ENCODE peak calls at places on chromosomes 1 and 21, in five cellular contexts. F, O, Q, I and N are unnamed samples.

GRCh38 chr1:41713557-41714327 is 205.0 kb downstream of the HIVEP3 start:
- DNase-seq in O (no peak), Q (no peak), F (peak), I (peak), N (no peak)

GRCh38 chr1:165467706-165468105 is 22.8 kb upstream of the RXRG start:
- DNase-seq in Q (no peak), O (no peak), F (no peak), I (no peak), N (no peak)

GRCh38 chr1:179034720-179035119 is 9.0 kb downstream of the FAM20B start:
- DNase-seq in F (no peak), Q (no peak), I (no peak), O (no peak), N (no peak)

GRCh38 chr1:201500670-201501120 is 6.2 kb downstream of the CSRP1 start:
- DNase-seq in F (no peak), O (no peak), Q (no peak), I (no peak), N (no peak)

GRCh38 chr1:203586495-203586894 is 40.1 kb upstream of the ATP2B4 start:
- DNase-seq in F (no peak), O (no peak), I (no peak), Q (no peak), N (no peak)

GRCh38 chr1:6316240-6317100 is 55.6 kb upstream of the GPR153 start:
- DNase-seq in O (no peak), Q (no peak), F (no peak), I (no peak), N (no peak)

GRCh38 chr1:112715264-112716053 is at the start of gene PPM1J:
- DNase-seq in I (peak), F (peak), O (peak), Q (peak), N (peak)

GRCh38 chr1:9437931-9438330 is 101.3 kb upstream of the SLC25A33 start:
- DNase-seq in O (no peak), F (no peak), I (no peak), Q (no peak), N (no peak)

GRCh38 chr1:113040041-113040440 is 33.0 kb upstream of the LRIG2 start:
- DNase-seq in I (no peak), F (peak), Q (no peak), O (peak), N (no peak)

DNA sequence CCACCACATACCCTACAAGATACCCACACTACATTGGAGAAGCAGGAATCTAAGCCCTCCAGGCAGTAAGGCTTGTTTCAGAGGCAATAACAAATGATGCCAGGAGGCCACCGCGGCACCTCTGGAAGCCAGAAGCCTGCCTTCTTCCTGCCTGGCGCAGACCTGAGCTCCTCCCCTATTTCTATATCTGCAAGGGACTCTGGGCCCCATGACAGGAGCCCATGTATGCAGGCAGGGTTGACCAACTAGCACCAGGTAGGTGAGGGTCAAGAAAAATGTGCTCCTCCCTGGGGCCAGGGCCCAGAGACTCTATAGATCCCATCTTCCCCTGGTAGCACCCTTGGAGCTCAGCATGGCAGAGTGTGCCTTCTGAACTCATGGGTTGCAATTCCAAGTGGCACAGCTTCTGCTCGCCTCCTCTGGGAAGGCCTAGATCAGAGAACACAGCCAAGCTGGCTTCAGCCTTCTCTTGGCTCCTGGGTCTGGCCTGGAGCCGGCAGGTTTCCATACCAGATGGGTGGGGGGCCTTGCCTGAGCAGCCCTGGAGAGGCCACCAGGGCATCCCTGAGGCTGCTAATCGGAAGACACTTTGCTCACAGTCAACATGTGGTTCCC is 85.1 kb downstream of the STUM start:
- DNase-seq in I (no peak), Q (no peak), F (no peak), O (no peak), N (no peak)
- TF ChIP-seq GABPA in I (no peak), Q (no peak), F (no peak), O (no peak), N (no peak)

GRCh38 chr1:81695741-81696140 is 105.0 kb upstream of the ADGRL2 start:
- DNase-seq in Q (no peak), F (no peak), I (no peak), O (no peak), N (no peak)
- H3K4me3 ChIP-seq in Q (no peak), F (no peak), I (no peak), O (no peak), N (no peak)

DNA sequence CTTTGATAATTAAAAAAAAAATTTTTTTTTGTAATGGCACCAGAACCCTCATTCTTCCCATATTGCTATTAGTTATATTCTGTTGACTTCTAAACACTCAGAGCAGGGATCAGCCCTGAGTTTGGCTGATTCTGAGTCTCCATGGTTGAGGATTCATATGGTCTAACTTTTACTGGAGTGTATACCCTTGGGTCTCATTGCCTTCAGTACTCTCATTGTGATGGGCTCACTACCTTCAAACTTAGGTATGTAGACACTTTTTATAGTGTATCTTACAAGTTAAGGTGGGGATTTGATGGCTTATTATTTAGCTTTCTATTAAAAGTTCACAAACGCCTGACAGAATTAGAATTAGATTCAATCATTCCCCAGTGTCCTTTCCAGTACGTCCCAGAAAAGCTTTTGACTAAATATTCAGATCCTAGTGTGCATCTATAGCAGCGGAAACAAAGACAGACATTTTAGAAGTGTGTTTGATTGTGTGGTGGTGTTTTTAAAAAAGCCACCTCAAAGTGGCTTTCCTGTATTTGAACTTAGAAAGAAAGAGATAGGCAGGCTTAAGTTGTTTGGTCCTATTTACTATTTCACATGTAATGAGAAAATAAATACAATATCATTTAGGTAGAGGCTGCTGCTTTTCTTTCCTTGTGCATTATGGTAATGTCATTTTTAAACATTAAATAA is 1.4 kb downstream of the MACF1 start:
- DNase-seq in F (no peak), Q (no peak), O (no peak), I (no peak), N (no peak)
- TF ChIP-seq GABPA in F (no peak), Q (no peak), O (no peak), I (no peak), N (no peak)

GRCh38 chr1:56506951-56507437 is 72.4 kb downstream of the PLPP3 start:
- DNase-seq in F (no peak), Q (peak), I (no peak), O (no peak), N (no peak)
- H3K4me3 ChIP-seq in F (no peak), Q (no peak), I (no peak), O (no peak), N (no peak)

DNA sequence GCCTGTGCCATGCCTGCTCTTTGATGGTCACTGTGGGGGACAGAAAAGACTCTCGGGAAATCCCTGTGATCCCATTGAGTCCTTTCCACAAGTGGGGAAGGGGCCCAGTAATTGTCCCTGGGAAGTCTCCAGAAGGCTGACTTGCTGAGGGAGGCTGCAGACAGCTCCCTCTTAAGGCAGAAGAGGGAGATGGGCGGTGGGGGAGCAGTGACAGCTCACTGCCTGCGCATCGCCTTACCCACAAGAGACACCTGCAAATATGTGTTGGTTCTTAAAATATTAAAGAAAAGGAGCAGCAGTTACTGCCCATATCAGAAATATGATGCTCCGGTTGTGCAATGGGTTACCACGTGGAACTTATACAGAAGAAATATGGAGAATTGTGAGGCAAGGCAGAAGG is 7.1 kb upstream of the CAMK1G start:
- DNase-seq in F (no peak), O (no peak), Q (no peak), I (peak), N (no peak)
- TF ChIP-seq GABPA in F (no peak), O (no peak), Q (no peak), I (no peak), N (no peak)

GRCh38 chr1:167631987-167632680 is 2.1 kb downstream of the RCSD1 start:
- DNase-seq in F (no peak), Q (no peak), I (no peak), O (peak), N (peak)
- H3K4me3 ChIP-seq in F (no peak), Q (no peak), I (no peak), O (peak), N (peak)

DNA sequence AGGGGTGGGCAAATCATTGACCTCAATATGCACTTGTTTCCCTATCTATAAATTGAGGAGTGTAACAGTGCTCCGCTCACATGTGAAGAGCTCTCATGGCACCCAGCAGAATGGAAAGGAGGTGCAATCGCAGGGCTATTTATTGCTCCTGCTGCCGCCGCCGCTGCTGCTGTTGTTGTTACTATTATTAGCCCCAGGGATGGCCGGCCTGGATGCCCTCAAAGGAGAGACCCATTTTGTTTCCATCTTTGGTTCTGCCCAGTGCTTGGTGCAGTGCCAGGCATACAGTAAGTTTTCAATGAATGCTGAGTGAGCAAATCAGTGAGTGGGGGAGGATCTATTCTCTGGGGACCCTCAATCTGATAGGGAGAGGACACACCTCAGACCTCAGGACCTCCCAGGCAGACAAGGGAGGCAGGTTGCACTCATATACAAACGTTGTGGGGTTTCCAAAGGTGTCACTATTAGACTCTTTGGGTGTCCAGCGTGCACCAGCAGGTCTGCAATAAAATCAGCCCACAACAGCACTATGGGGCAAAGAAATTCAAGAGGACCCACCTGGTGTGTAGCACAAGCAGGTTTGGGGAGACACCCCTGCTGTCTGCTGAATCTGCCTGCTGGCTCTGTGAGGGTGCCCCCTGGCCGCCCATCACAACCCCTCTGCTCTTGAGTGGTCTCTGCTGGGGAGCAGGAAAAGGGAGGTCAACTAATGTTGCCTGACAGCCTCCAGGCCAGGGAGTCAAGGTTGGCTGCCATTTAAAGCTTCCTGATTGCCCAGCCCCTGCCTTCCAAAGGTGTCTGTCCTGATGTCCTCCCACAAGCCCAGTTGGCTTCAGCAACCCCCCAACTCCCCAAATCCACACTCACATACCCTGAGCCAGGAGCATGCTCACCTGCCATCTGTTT is 136.3 kb downstream of the ACTL8 start:
- DNase-seq in O (no peak), I (no peak), Q (no peak), F (no peak), N (no peak)
- TF ChIP-seq GABPA in O (no peak), I (no peak), Q (no peak), F (no peak), N (no peak)

DNA sequence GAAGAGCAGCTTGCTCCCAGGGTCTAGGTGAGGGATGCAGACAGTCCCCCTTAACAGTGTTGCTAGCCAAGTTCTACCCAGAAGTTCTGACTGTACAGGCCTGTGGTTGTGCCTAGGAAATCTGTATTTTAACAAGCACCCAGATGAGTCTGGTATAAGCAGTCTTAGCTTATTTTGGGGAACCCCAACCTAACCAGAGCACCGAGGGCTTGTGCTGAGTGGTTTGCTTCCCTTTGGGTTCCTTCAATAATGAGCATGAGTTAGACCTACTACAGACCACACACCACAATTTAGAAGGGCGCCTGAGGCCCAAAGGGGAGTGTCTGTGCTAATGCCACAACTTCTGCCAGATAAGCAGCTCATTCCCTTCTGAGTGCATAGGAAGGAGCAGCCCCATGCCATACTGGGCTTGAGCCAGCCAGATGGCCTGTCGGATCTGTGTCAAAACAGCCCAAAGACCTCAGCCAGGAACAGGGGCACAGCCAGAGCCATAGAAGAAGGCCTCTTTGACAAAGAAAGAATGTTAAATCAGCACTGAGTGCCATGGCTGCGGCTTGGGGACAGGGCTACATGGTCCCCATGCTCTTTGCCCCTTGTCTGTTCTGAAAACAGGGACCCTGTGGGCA is 15.4 kb upstream of the LSS start:
- DNase-seq in Q (no peak), I (no peak), F (no peak), O (no peak), N (no peak)
- H3K4me3 ChIP-seq in Q (no peak), I (no peak), F (no peak), O (no peak), N (no peak)

DNA sequence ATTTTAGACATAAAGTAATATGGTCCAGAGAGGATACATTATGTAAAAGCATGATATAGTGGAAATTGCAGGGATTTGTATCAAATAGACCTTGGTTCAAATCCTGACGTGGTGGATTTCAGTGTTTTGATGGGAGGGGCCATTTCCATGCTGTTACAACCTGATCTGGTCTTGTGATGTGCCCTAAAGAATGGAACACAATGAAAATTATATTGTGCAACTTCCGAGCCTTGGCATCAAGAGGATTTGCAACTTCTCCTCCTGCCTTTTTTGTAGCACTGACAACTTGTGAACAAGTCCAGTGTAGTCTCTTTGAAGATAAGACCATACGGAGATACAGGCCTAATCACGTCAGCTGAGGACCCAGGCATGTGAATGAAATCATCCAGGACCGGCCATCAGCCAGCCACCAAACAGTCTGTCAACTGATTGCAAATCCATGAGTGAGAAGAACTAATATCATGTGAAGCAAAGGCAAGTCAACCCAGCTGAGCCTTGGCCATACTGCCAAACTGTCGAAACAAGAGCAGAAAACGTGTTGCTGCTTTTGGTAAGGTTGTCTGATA is 412.1 kb downstream of the DPYD start:
- DNase-seq in I (no peak), F (no peak), O (no peak), Q (no peak), N (no peak)
- TF ChIP-seq GABPA in I (no peak), F (no peak), O (no peak), Q (no peak), N (no peak)